ENCODE peak calls at places on chromosomes 16 and 17, in five cellular contexts. W is A549, I is K562, J is HepG2, H is H1. G is an unnamed sample.

GRCh38 chr16:16145286-16145685 is 78.0 kb downstream of the ABCC6 start:
- DNase-seq in H (no peak), J (no peak), I (no peak), W (no peak), G (no peak)

GRCh38 chr17:34616148-34616547 is 36.8 kb downstream of the TMEM132E start:
- DNase-seq in I (no peak), W (no peak), J (no peak), H (no peak), G (no peak)

GRCh38 chr17:57215317-57215716 is 41.0 kb upstream of the MSI2 start:
- DNase-seq in J (no peak), W (no peak), H (no peak), I (peak; percentile 22), G (no peak)

GRCh38 chr16:27843800-27844199 is 219.7 kb downstream of the GSG1L start:
- DNase-seq in W (no peak), I (no peak), H (no peak), J (no peak), G (no peak)

GRCh38 chr16:66961065-66961744 is at the start of gene CES3:
- DNase-seq in J (peak; percentile 85), H (peak; percentile 87), W (peak; percentile 85), I (peak; percentile 90), G (peak; percentile 58)

GRCh38 chr16:54040480-54040879 is 246.1 kb downstream of the IRX3 start:
- DNase-seq in J (peak; percentile 86), W (no peak), H (no peak), I (no peak), G (no peak)

GRCh38 chr16:687499-687898 is 2.7 kb downstream of the WDR24 start:
- DNase-seq in J (no peak), W (no peak), I (no peak), H (no peak), G (no peak)

GRCh38 chr16:48911700-48912099 is 301.7 kb upstream of the N4BP1 start:
- DNase-seq in J (no peak), H (no peak), W (no peak), I (no peak), G (peak; percentile 13)

GRCh38 chr17:14461131-14461530 is 160.2 kb downstream of the HS3ST3B1 start:
- DNase-seq in J (no peak), H (no peak), W (no peak), I (no peak), G (no peak)

GRCh38 chr17:14460502-14460901 is 159.6 kb downstream of the HS3ST3B1 start:
- DNase-seq in J (no peak), H (no peak), I (no peak), W (no peak), G (no peak)

GRCh38 chr17:14464741-14465140 is 163.9 kb downstream of the HS3ST3B1 start:
- DNase-seq in H (no peak), J (no peak), W (no peak), I (no peak), G (peak; percentile 70)

GRCh38 chr17:14458724-14459123 is 157.8 kb downstream of the HS3ST3B1 start:
- DNase-seq in W (no peak), H (no peak), I (no peak), J (no peak), G (no peak)

DNA sequence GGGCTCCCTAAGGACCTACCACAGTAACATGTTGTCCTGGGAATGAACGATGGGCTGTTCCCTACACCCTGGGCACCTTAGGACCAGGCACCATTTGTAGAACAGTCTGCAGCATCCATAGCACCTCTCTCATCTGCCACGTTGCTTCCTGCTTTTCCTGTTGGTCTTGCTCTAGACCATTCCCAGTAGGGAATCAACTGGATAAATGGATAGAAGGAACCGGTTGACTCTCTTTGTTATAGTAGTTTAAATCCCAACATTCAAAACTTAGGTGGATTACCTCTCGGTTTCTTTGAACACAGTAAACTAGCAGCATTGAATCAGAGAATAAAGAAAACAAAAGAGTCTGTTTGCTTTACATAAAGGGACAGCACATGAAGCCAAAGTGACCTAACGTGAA is 159.1 kb downstream of the HS3ST3B1 start:
- DNase-seq in I (no peak), J (no peak), H (no peak), W (no peak), G (no peak)
- TF ChIP-seq CTCF in I (no peak), J (no peak), H (no peak), W (no peak), G (no peak)

DNA sequence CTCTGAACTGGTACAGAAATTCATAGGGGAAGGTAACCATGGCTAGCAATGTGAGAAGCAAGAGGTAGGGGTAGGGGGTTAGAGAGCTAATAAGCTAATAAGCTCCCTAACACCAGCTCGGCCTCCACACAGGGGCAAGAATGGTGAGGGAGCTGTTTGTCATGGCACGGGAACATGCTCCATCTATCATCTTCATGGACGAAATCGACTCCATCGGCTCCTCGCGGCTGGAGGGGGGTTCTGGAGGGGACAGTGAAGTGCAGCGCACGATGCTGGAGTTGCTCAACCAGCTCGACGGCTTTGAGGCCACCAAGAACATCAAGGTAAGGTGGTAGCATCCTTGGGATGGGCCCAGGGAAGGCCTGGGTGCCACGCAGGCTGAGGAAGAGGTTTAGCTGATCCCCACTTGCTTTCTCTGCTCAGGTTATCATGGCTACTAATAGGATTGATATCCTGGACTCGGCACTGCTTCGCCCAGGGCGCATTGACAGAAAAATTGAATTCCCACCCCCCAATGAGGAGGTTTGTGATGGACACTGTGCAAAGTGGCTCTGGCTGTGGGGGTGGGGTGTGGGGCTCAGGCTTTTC is 3.5 kb upstream of the FTSJ3 start:
- DNase-seq in H (no peak), I (no peak), J (no peak), W (no peak), G (no peak)
- TF ChIP-seq POLR2A in H (peak; percentile 29), I (no peak), J (peak; percentile 30), W (no peak), G (no peak)

GRCh38 chr17:81345211-81346089 is 49.8 kb upstream of the BAHCC1 start:
- DNase-seq in J (peak; percentile 72), H (peak; percentile 88), I (peak; percentile 90), W (peak; percentile 91), G (peak; percentile 87)
- TF ChIP-seq MAFK in J (no peak), H (no peak), I (no peak), W (no peak), G (no peak)

GRCh38 chr16:88478889-88479794 is 26.1 kb downstream of the ZFPM1 start:
- DNase-seq in H (no peak), I (no peak), W (no peak), J (no peak), G (no peak)
- TF ChIP-seq CTCF in H (no peak), I (no peak), W (no peak), J (no peak), G (no peak)

GRCh38 chr16:85901760-85902365 is 2.9 kb downstream of the IRF8 start:
- DNase-seq in H (no peak), J (no peak), I (no peak), W (no peak), G (no peak)

GRCh38 chr16:85902366-85903155 is 3.6 kb downstream of the IRF8 start:
- DNase-seq in W (no peak), H (no peak), I (no peak), J (no peak), G (no peak)

GRCh38 chr16:85901110-85901509 is 2.1 kb downstream of the IRF8 start:
- DNase-seq in J (no peak), W (no peak), I (no peak), H (no peak), G (no peak)

GRCh38 chr16:85905110-85906095 is 6.4 kb downstream of the IRF8 start:
- DNase-seq in W (no peak), J (no peak), I (no peak), H (no peak), G (no peak)

DNA sequence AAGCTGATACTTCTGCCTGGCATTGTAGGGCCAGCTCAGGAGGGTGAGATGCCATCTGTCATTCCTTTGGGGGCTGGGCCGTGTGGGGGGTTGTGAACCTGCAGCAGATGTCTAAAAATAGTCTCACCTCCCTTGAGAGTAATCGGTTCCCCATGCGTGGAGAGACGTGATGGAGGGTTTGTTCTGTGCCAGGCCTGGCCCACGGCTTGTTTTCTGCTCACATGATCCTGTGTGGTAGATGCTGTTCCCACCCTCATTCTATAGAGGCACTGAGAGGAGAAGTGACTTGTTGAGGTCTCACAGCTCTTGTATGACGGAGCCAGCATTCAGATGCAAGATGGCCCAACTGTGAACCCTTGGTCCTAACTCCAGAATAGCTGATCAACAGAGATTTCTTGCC is 4.6 kb downstream of the IRF8 start:
- DNase-seq in W (no peak), I (no peak), J (no peak), H (no peak), G (no peak)
- TF ChIP-seq POLR2A in W (no peak), I (no peak), J (no peak), H (no peak), G (no peak)

DNA sequence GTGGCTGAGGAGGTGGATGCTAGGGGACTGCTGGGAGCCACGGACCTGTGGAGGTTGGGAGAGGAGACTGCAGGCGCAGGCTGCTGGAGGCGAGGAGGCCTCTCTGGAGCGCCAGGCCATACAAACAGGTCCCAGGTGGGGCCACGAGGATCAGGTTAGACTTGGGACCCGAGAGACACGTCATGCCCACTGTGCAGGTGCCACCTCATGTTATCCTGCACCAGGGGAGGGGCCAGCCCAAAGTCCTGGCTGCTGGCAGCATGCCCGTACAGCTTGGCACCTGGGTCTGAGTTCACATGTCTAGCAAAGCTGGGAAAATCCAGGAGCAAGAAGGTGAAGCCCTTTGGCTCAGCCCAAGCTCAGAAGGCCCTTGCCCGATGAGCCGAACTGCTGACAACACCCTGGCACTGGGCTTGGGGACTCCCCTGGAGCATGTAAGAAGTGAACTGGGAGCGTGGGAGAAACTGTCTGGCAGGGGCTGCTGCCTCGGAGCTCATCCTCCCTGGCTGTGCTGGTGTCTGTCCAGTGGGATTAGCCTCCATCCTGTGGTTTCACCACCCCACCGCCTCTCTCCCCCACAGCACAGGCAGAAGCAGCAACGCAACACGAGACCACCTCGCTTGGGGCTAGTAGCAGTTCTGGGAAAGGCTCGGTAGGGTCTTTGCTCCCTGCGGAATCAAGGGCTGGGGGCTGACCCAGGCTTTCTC is 5.3 kb downstream of the ARHGDIA start:
- DNase-seq in J (peak; percentile 68), I (no peak), H (no peak), W (no peak), G (no peak)
- TF ChIP-seq MAFK in J (no peak), I (no peak), H (no peak), W (no peak), G (no peak)